ENCODE peak calls at places on chromosomes 5 and 9, in four cellular contexts. G is WTC11, C is H1, U is K562. R is an unnamed sample.
A peak's percentile ranks its signal among the peaks of the same experiment; 100 is the strongest.

GRCh38 chr5:111422747-111423455 is 89.4 kb downstream of the STARD4 start:
- DNase-seq in U (no peak), G (no peak), C (no peak), R (peak; percentile 4)

GRCh38 chr5:91151947-91152346 is 231.2 kb downstream of the ARRDC3 start:
- DNase-seq in C (no peak), U (no peak), G (no peak), R (no peak)

GRCh38 chr9:34187891-34188240 is 9.0 kb downstream of the UBAP1 start:
- DNase-seq in C (no peak), U (no peak), G (no peak), R (no peak)

GRCh38 chr5:80960531-80961375 is 590 bp downstream of the RASGRF2 start:
- DNase-seq in U (no peak), G (peak; percentile 39), C (no peak), R (peak; percentile 83)

GRCh38 chr9:92141144-92142129 is 26.2 kb upstream of the SPTLC1 start:
- DNase-seq in G (peak; percentile 59), U (no peak), C (no peak), R (peak; percentile 79)

GRCh38 chr5:167699434-167699833 is 592.0 kb upstream of the WWC1 start:
- DNase-seq in U (no peak), C (peak; percentile 81), G (no peak), R (no peak)

GRCh38 chr9:136396219-136396515 is 3.8 kb downstream of the SNAPC4 start:
- DNase-seq in U (no peak), C (no peak), G (no peak), R (no peak)

GRCh38 chr5:179827684-179828083 is 7.0 kb downstream of the SQSTM1 start:
- DNase-seq in U (no peak), G (no peak), C (no peak), R (peak; percentile 12)

GRCh38 chr9:78601957-78602565 is 305.1 kb downstream of the PSAT1 start:
- DNase-seq in U (peak; percentile 7), G (peak; percentile 36), C (no peak), R (peak; percentile 30)

GRCh38 chr5:101675510-101675909 is 620.6 kb downstream of the SLCO4C1 start:
- DNase-seq in C (no peak), G (no peak), U (no peak), R (peak; percentile 27)

GRCh38 chr5:68250662-68251298 is 35.2 kb downstream of the PIK3R1 start:
- DNase-seq in G (no peak), C (no peak), U (no peak), R (no peak)

GRCh38 chr9:6382681-6383080 is 30.3 kb upstream of the UHRF2 start:
- DNase-seq in U (no peak), G (no peak), C (no peak), R (no peak)

GRCh38 chr9:122822958-122823357 is 5.4 kb downstream of the PDCL start:
- DNase-seq in G (no peak), U (no peak), C (no peak), R (no peak)

GRCh38 chr9:101778332-101778731 is 39.9 kb upstream of the GRIN3A start:
- DNase-seq in G (no peak), C (no peak), U (no peak), R (no peak)

GRCh38 chr9:105672711-105673234 is 10.5 kb downstream of the TAL2 start:
- DNase-seq in U (no peak), G (no peak), C (no peak), R (no peak)

GRCh38 chr9:37033753-37034319 is at the start of gene PAX5:
- DNase-seq in C (no peak), U (no peak), G (no peak), R (no peak)

GRCh38 chr9:136326777-136327312 is 494 bp upstream of the GPSM1 start:
- DNase-seq in C (no peak), G (no peak), U (no peak), R (no peak)

GRCh38 chr5:62695274-62695673 is 116.7 kb downstream of the LRRC70 start:
- DNase-seq in U (no peak), G (no peak), C (no peak), R (no peak)

GRCh38 chr5:29770936-29771335 is 1422.5 kb upstream of the CDH6 start:
- DNase-seq in G (no peak), U (no peak), C (no peak), R (no peak)

GRCh38 chr5:115532517-115532916 is 12.1 kb downstream of the FEM1C start:
- DNase-seq in C (no peak), G (no peak), U (no peak), R (no peak)

GRCh38 chr5:43416988-43417394 is 4.8 kb upstream of the CCL28 start:
- DNase-seq in G (no peak), U (peak; percentile 5), C (no peak), R (no peak)

GRCh38 chr9:136645343-136645902 is 17.3 kb upstream of the EGFL7 start:
- DNase-seq in G (no peak), U (peak; percentile 23), C (no peak), R (no peak)

GRCh38 chr5:115709585-115709984 is 83.7 kb upstream of the TMED7 start:
- DNase-seq in G (no peak), U (no peak), C (no peak), R (no peak)

GRCh38 chr5:53041071-53041692 is 52.0 kb downstream of the ITGA2 start:
- DNase-seq in U (no peak), C (no peak), G (no peak), R (no peak)

GRCh38 chr9:37575921-37576721 is at the start of gene FBXO10:
- DNase-seq in C (peak; percentile 34), G (peak; percentile 76), U (no peak), R (peak; percentile 91)

GRCh38 chr5:89703799-89704198 is 705.8 kb downstream of the CETN3 start:
- DNase-seq in C (peak; percentile 57), G (peak; percentile 11), U (no peak), R (no peak)

GRCh38 chr9:33524431-33524947 is 438 bp downstream of the ANKRD18B start:
- DNase-seq in G (peak; percentile 38), C (no peak), U (no peak), R (no peak)

GRCh38 chr9:27726244-27727141 is 153.2 kb upstream of the C9orf72 start:
- DNase-seq in G (peak; percentile 82), U (peak; percentile 3), C (peak; percentile 56), R (peak; percentile 50)

GRCh38 chr5:117266237-117266725 is 691.7 kb upstream of the SEMA6A start:
- DNase-seq in U (no peak), C (no peak), G (no peak), R (no peak)

GRCh38 chr5:61569353-61569752 is 237.3 kb downstream of the ZSWIM6 start:
- DNase-seq in G (no peak), U (no peak), C (no peak), R (no peak)

DNA sequence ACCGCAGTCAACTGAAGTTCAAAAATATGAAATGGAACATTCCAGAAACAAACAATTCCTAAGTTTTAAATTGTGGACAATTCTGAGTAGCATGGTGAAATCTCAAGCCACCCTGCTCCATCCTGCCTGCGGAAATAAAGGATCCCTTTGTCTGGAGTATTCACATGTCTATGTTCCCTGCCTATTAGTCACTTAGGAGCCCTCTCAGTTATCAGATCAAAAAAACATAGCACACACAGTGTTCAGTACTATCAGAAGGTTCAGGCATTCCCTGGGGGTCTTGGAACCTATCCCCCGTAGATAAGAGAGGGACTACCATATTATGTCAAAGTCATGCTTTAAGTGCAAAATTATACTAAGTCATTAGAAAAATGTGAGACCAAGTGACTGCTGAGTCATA is 300.8 kb downstream of the SEMA5A start:
- DNase-seq in G (no peak), C (no peak), U (no peak), R (no peak)
- TF ChIP-seq TEAD4 in G (no peak), C (no peak), U (no peak), R (no peak)

GRCh38 chr9:124078641-124079040 is 67.1 kb downstream of the LHX2 start:
- DNase-seq in G (no peak), U (no peak), C (no peak), R (no peak)
- TF ChIP-seq TEAD4 in G (no peak), U (no peak), C (no peak), R (no peak)

DNA sequence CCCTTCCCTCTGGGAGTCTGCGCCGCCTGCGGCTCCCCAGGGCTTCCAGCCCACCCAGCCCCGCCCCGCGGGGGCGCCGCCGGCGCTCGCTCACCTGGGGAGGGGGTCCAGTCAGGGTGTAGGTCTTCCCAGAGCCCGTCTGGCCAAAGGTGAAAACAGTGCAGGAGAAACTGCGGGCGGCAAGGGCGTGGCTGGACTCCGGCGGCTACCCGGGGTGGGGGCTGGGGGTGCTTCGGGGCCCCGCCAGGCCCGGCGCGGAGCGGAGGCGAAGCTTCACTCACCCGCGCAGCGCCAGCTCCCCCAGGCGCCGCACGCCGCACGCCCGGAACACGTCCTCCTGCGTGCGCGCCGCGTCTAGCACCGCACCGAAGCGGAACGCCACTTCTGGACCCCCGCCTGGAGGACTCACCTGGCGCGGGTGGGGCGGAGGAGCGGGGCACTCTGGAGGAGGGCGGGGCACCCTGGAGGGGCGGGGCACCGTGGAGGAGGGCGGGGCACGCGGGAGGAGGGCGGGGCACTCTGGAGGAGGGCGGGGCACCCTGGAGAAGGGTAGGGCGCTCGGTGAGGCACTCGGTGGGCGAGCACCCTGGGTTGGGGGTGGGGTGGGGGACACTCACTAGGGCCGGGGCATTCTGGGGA is 952 bp downstream of the KIF12 start:
- DNase-seq in G (peak; percentile 75), U (peak; percentile 71), C (no peak), R (peak; percentile 87)
- TF ChIP-seq TEAD4 in G (no peak), U (no peak), C (no peak), R (no peak)

DNA sequence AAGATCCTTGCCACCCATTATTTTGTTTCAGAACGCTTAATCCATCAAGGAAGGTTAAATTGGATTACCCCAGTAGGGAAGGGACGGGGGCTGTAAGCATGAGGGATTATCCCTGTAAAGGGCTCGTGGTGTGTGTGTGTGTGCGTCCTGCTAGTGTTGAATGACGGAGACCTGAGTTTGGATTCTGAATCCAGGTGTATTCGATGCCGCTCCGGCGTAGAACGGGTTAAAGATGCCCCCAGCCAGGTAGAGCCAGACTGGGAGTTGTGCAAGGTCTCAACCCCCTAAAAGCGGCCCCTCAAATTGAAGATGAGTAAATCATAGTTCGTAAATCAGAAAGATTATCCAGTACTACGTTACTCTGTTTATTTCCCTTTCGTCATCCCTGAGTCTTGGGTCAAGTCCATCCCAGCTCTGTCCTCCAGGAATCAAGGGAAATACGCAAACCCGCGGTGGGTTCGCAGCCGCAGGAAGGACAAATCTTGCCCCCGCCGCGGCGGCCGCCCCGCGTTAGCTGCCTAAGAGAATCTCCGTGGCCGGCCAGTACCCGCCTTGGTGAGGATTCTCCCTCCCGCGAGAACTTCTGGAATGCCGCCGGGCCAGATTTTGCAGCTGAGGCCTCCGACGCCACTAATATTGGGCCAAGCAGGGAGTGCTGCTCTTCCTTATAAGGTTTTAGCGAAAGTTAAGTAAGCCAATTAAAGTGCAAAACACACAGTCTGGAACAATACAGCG is 586 bp upstream of the MTAP start:
- DNase-seq in C (no peak), G (peak; percentile 78), U (no peak), R (peak; percentile 74)
- TF ChIP-seq TEAD4 in C (peak; percentile 84), G (no peak), U (no peak), R (no peak)

DNA sequence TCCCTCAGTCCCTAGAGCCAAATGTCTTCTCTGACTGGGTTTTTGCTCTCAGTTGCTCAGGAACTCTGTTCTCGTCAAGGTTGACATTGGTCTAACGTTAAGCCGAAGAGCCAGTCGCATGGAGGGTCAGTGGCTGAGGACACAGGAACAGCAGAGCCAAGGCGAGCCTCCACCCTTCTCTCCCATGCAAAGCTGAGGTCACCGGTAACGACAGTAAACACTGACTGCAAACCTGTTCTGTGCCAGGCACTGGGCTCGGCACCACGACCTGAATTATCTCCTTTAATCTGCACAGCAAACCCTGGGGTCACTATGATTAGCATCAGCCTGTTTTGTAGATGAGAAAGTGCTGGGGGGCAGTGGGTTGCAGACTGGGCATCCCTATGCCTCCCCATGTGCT is 171.0 kb downstream of the COL23A1 start:
- DNase-seq in U (no peak), G (no peak), C (no peak), R (peak; percentile 23)
- TF ChIP-seq TEAD4 in U (no peak), G (no peak), C (no peak), R (no peak)